ENCODE peak calls at places on chromosomes 5 and 9, in ten cellular contexts. Q is upper lobe of left lung, W is GM12891, C is stomach, Z is transverse colon, N is sigmoid colon, S is H1, P is breast epithelium, M is prostate gland, U is HCT116. O is an unnamed sample.
A peak's percentile ranks its signal among the peaks of the same experiment; 100 is the strongest.

GRCh38 chr5:158979749-158980521 is 119.8 kb downstream of the EBF1 start:
- DNase-seq in Q (peak; percentile 37), W (no peak), C (peak; percentile 44), Z (peak; percentile 8), N (peak; percentile 76), S (no peak), P (no peak), M (peak; percentile 22), U (no peak), O (no peak)

GRCh38 chr5:175343292-175343691 is 100.7 kb downstream of the DRD1 start:
- DNase-seq in Q (no peak), W (no peak), C (no peak), Z (no peak), N (no peak), S (no peak), P (no peak), M (no peak), U (no peak), O (no peak)

GRCh38 chr5:53246042-53246836 is 136.7 kb upstream of the MOCS2 start:
- DNase-seq in Q (no peak), W (no peak), C (no peak), Z (no peak), N (no peak), S (no peak), P (no peak), M (no peak), U (no peak), O (no peak)

GRCh38 chr5:132963175-132964104 is at the start of gene AFF4:
- DNase-seq in Q (peak; percentile 98), W (peak; percentile 91), C (peak; percentile 97), Z (peak; percentile 97), N (peak; percentile 98), S (peak; percentile 88), P (peak; percentile 96), M (peak; percentile 95), U (peak; percentile 82), O (peak; percentile 67)

GRCh38 chr5:99331061-99331460 is 402.3 kb upstream of the CHD1 start:
- DNase-seq in Q (no peak), W (no peak), C (no peak), Z (no peak), N (no peak), S (no peak), P (no peak), M (no peak), U (no peak), O (no peak)

GRCh38 chr9:128101231-128101641 is 26.3 kb downstream of the PTGES2 start:
- DNase-seq in Q (no peak), W (no peak), C (no peak), Z (no peak), N (no peak), S (no peak), P (no peak), M (no peak), U (no peak), O (no peak)

GRCh38 chr5:132087176-132087575 is 13.6 kb downstream of the CSF2 start:
- DNase-seq in Q (peak; percentile 13), W (no peak), C (no peak), Z (no peak), N (no peak), S (no peak), P (no peak), M (no peak), U (no peak), O (no peak)

GRCh38 chr5:138163721-138164120 is 14.7 kb downstream of the BRD8 start:
- DNase-seq in Q (no peak), W (no peak), C (no peak), Z (no peak), N (no peak), S (no peak), P (no peak), M (no peak), U (no peak), O (no peak)

DNA sequence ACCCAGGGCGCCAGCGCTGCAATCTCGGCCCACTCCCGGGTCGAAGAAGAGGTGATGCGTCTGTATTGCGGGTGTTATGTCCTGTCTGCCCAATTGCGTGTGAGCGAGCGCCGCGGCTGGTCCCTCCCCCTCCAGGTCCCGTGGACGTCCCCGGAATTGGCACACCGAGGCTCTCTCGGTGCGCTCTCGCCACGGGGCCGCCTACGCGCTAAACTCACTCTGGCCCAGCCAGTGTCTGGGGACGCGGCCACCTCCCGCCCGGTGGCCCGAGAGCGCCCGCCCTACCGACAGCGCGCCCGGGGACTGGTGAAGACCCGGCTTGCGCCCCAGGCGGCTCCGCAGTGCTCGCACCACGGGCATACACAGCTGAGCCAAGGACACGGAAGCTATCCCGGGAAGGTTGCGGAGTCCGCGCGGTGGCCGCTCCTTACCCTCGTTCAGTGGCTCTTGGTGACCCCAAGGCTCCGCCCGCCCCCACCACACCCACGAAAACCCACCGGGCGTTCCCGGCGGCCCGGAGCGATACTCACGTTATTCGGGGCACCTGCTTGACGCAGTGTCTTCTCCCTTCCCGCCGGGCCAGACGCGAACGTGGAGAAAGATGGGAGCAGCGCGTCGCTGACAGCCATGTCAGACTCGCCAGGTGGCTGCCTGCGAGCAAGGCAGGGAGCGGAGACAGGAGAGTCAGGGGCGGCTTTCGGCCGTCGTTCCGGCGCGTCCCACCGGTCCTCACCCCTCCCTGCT is 997 bp downstream of the KLF4 start:
- DNase-seq in Q (peak; percentile 77), W (no peak), C (peak; percentile 56), Z (peak; percentile 81), N (peak; percentile 94), S (no peak), P (peak; percentile 71), M (peak; percentile 81), U (no peak), O (no peak)
- TF ChIP-seq POLR2AphosphoS5 in Q (peak; percentile 84), W (no peak), C (peak; percentile 62), Z (peak; percentile 81), N (peak; percentile 95), S (no peak), P (peak; percentile 86), M (peak; percentile 71), U (no peak), O (no peak)

GRCh38 chr5:124287813-124288212 is 458.6 kb downstream of the ZNF608 start:
- DNase-seq in Q (no peak), W (no peak), C (no peak), Z (no peak), N (no peak), S (no peak), P (no peak), M (no peak), U (no peak), O (no peak)

GRCh38 chr5:124289122-124289521 is 457.3 kb downstream of the ZNF608 start:
- DNase-seq in Q (peak; percentile 60), W (no peak), C (peak; percentile 53), Z (peak; percentile 21), N (no peak), S (no peak), P (peak; percentile 47), M (peak; percentile 40), U (no peak), O (no peak)

GRCh38 chr5:124285071-124285470 is 461.4 kb downstream of the ZNF608 start:
- DNase-seq in Q (no peak), W (no peak), C (peak; percentile 79), Z (no peak), N (no peak), S (no peak), P (peak; percentile 48), M (peak; percentile 77), U (no peak), O (no peak)

GRCh38 chr5:124285733-124286132 is 460.7 kb downstream of the ZNF608 start:
- DNase-seq in Q (no peak), W (no peak), C (no peak), Z (no peak), N (no peak), S (no peak), P (no peak), M (no peak), U (no peak), O (no peak)

DNA sequence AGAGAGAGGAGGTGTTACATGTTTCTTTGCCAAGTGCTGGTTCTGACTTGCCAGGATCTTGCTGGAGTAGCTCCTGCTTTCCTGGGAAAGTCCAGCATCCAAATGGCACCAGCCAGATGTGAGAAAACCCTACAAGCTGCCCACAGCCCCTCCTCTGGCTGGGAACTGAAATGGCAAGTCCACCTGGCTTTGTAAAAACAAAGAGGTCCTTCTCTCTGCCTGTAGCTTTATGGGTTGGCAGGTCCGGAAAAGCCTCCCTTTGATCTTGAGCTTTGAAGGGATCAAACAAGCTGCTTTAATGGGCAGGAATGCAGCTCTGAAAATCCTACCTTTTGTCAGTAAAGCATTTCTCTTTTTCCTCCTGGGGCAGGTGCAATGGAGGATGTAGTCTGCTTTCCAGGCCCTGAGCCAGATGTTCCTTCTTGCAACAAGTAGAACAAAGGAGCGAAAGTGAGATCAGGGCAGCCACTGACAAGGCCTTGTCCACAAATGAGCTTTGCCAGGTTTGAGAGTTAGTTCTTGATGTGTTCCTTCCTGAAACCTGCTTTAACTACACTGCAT is 456.7 kb downstream of the ZNF608 start:
- DNase-seq in Q (peak; percentile 22), W (no peak), C (peak; percentile 69), Z (peak; percentile 12), N (no peak), S (peak; percentile 23), P (peak; percentile 82), M (peak; percentile 68), U (peak; percentile 15), O (no peak)
- TF ChIP-seq POLR2AphosphoS5 in Q (no peak), W (no peak), C (peak; percentile 38), Z (no peak), N (peak; percentile 43), S (no peak), P (no peak), M (peak; percentile 32), U (no peak), O (no peak)

DNA sequence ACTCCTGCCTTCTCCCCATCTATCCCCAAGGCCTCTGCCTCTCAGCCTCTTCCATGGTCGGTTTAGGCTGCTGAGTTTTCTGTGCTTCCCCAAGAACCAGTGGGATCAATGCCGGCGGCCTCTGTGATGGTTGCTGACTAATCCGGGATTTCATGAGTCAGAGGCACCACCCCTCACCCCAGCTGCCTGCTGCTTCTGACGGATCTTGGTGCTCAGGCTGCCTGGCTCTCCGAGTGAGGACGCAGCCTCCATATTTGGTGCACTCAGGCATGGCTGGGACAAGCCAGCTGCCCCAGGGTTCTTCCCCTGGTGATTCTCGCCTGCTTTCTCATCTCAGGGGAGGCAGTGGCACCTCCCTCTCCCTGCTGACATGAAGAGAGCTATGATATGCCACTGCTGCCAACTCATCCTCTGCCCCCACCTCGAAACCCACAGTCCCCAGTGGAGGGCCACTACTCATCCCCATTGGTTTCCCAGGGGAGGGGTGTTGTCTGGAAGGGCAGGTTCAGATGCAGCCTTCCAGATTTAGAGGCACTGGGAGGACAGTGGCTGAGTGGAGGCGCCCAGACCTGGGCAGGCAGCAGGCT is 3.3 kb upstream of the MAN1B1 start:
- DNase-seq in Q (no peak), W (no peak), C (peak; percentile 56), Z (peak; percentile 42), N (peak; percentile 86), S (no peak), P (no peak), M (no peak), U (peak; percentile 94), O (peak; percentile 73)
- TF ChIP-seq POLR2AphosphoS5 in Q (no peak), W (no peak), C (peak; percentile 18), Z (no peak), N (peak; percentile 20), S (no peak), P (no peak), M (no peak), U (peak; percentile 63), O (no peak)

DNA sequence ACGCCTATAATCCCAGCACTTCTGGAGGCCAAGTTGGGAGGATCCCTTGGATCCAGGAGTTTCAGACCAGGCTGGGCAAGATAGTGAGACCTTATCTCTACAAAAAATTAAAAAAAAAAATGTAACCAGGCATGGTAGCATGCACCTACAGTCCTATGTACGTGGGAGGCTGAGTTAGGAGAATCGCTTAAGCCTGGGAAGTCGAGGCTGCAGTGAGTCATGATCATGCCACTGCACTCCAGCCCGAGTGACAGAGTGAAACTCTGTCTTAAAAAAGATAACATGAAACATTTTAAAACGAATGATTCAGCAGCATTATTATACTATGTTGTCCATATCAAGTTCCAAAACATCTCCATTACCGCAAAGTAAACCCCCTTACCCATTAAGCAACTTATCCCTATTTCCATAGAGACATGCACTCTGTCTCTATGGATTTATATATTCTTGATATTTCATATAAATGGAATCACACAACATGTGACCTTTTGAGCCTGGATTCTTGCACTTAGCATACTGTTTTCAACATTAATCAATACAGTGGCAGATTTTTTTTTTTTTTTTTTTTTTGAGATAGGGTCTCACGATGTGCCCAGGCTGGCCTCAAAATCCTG is 56.9 kb upstream of the MTMR12 start:
- DNase-seq in Q (no peak), W (no peak), C (no peak), Z (no peak), N (no peak), S (no peak), P (no peak), M (no peak), U (no peak), O (no peak)
- TF ChIP-seq POLR2AphosphoS5 in Q (no peak), W (no peak), C (no peak), Z (no peak), N (no peak), S (no peak), P (no peak), M (no peak), U (no peak), O (no peak)